ENCODE peak calls at places on chromosomes 11 and 22, in five cellular contexts. One of them, this sample, is unnamed. For H3K36me3, the result is how much of the 10 kb centered on the place peaks cover.

GRCh38 chr22:45310331-45311032 is 748 bp downstream of the FAM118A start:
- DNase-seq in sigmoid colon: peak
- DNase-seq in SJSA1: no peak
- DNase-seq in brain microvascular endothelial cell: no peak
- DNase-seq in effector memory CD4-positive, alpha-beta T cell: no peak
- DNase-seq in this sample: no peak

GRCh38 chr11:117929568-117930207 is 486 bp upstream of the TMPRSS13 start:
- DNase-seq in effector memory CD4-positive, alpha-beta T cell: no peak
- DNase-seq in SJSA1: no peak
- DNase-seq in brain microvascular endothelial cell: no peak
- DNase-seq in sigmoid colon: no peak
- DNase-seq in this sample: no peak

GRCh38 chr11:133906241-133906640 is 50.5 kb downstream of the IGSF9B start:
- DNase-seq in sigmoid colon: peak
- DNase-seq in brain microvascular endothelial cell: no peak
- DNase-seq in SJSA1: no peak
- DNase-seq in effector memory CD4-positive, alpha-beta T cell: no peak
- DNase-seq in this sample: no peak

GRCh38 chr22:31958625-31959239 is 14.4 kb downstream of the YWHAH start:
- DNase-seq in SJSA1: no peak
- DNase-seq in brain microvascular endothelial cell: no peak
- DNase-seq in sigmoid colon: no peak
- DNase-seq in effector memory CD4-positive, alpha-beta T cell: peak
- DNase-seq in this sample: peak

GRCh38 chr11:113242060-113242459 is 72.3 kb upstream of the TTC12 start:
- DNase-seq in sigmoid colon: no peak
- DNase-seq in brain microvascular endothelial cell: no peak
- DNase-seq in SJSA1: no peak
- DNase-seq in effector memory CD4-positive, alpha-beta T cell: no peak
- DNase-seq in this sample: no peak

GRCh38 chr11:128532571-128533091 is 54.7 kb downstream of the ETS1 start:
- DNase-seq in effector memory CD4-positive, alpha-beta T cell: no peak
- DNase-seq in brain microvascular endothelial cell: no peak
- DNase-seq in sigmoid colon: no peak
- DNase-seq in SJSA1: no peak
- DNase-seq in this sample: no peak

GRCh38 chr11:94151311-94151710 is 22.7 kb downstream of the PANX1 start:
- DNase-seq in sigmoid colon: no peak
- DNase-seq in effector memory CD4-positive, alpha-beta T cell: no peak
- DNase-seq in brain microvascular endothelial cell: no peak
- DNase-seq in SJSA1: no peak
- DNase-seq in this sample: no peak

GRCh38 chr11:133809525-133810178 is 35.7 kb downstream of the SPATA19 start:
- DNase-seq in brain microvascular endothelial cell: no peak
- DNase-seq in effector memory CD4-positive, alpha-beta T cell: no peak
- DNase-seq in sigmoid colon: no peak
- DNase-seq in SJSA1: no peak
- DNase-seq in this sample: no peak

GRCh38 chr11:3781423-3781822 is 15.9 kb downstream of the NUP98 start:
- DNase-seq in brain microvascular endothelial cell: no peak
- DNase-seq in effector memory CD4-positive, alpha-beta T cell: no peak
- DNase-seq in sigmoid colon: no peak
- DNase-seq in SJSA1: no peak
- DNase-seq in this sample: no peak

GRCh38 chr11:106132582-106133354 is 55.3 kb downstream of the AASDHPPT start:
- DNase-seq in effector memory CD4-positive, alpha-beta T cell: no peak
- DNase-seq in SJSA1: no peak
- DNase-seq in brain microvascular endothelial cell: no peak
- DNase-seq in sigmoid colon: no peak
- DNase-seq in this sample: no peak

GRCh38 chr11:124865181-124865901 is at the start of gene ROBO3:
- DNase-seq in effector memory CD4-positive, alpha-beta T cell: no peak
- DNase-seq in SJSA1: no peak
- DNase-seq in brain microvascular endothelial cell: no peak
- DNase-seq in sigmoid colon: peak
- DNase-seq in this sample: no peak

GRCh38 chr11:113134605-113135004 is 173.4 kb downstream of the NCAM1 start:
- DNase-seq in sigmoid colon: no peak
- DNase-seq in brain microvascular endothelial cell: no peak
- DNase-seq in SJSA1: no peak
- DNase-seq in effector memory CD4-positive, alpha-beta T cell: no peak
- DNase-seq in this sample: no peak

GRCh38 chr11:12066799-12067508 is 43.4 kb upstream of the MICAL2 start:
- DNase-seq in sigmoid colon: peak
- DNase-seq in effector memory CD4-positive, alpha-beta T cell: no peak
- DNase-seq in brain microvascular endothelial cell: no peak
- DNase-seq in SJSA1: no peak
- DNase-seq in this sample: no peak
- H3K27ac ChIP-seq in sigmoid colon: peak
- H3K27ac ChIP-seq in effector memory CD4-positive, alpha-beta T cell: no peak
- H3K27ac ChIP-seq in brain microvascular endothelial cell: peak
- H3K27ac ChIP-seq in SJSA1: peak
- H3K27ac ChIP-seq in this sample: no peak

DNA sequence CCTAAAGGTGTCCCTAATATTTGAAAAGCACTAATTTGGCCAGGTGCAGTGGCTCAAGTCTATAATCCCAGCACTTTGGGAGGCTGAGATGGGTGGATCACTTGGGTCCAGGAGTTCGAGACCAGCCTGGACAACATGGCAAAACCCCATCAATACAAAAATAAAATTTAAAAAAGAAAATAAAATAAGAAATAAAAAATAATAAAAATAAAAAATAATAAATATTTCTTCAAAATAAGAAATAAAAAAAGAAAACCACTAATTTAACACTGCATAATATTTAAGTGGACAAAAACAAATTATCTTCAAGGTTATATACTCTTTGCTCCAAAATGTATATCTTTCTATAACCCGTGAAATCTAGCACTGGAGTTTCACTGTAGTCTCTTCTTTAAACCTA is 32.9 kb downstream of the CPT1A start:
- DNase-seq in SJSA1: no peak
- DNase-seq in brain microvascular endothelial cell: no peak
- DNase-seq in effector memory CD4-positive, alpha-beta T cell: no peak
- DNase-seq in sigmoid colon: no peak
- DNase-seq in this sample: no peak
- H3K36me3 ChIP-seq in SJSA1: half or more
- H3K36me3 ChIP-seq in brain microvascular endothelial cell: under half
- H3K36me3 ChIP-seq in effector memory CD4-positive, alpha-beta T cell: under half
- H3K36me3 ChIP-seq in sigmoid colon: half or more
- H3K36me3 ChIP-seq in this sample: under half

GRCh38 chr22:19448739-19449421 is 1.4 kb upstream of the C22orf39 start:
- DNase-seq in sigmoid colon: no peak
- DNase-seq in SJSA1: no peak
- DNase-seq in brain microvascular endothelial cell: no peak
- DNase-seq in effector memory CD4-positive, alpha-beta T cell: no peak
- DNase-seq in this sample: no peak
- H3K27ac ChIP-seq in sigmoid colon: no peak
- H3K27ac ChIP-seq in SJSA1: no peak
- H3K27ac ChIP-seq in brain microvascular endothelial cell: no peak
- H3K27ac ChIP-seq in effector memory CD4-positive, alpha-beta T cell: no peak
- H3K27ac ChIP-seq in this sample: no peak

DNA sequence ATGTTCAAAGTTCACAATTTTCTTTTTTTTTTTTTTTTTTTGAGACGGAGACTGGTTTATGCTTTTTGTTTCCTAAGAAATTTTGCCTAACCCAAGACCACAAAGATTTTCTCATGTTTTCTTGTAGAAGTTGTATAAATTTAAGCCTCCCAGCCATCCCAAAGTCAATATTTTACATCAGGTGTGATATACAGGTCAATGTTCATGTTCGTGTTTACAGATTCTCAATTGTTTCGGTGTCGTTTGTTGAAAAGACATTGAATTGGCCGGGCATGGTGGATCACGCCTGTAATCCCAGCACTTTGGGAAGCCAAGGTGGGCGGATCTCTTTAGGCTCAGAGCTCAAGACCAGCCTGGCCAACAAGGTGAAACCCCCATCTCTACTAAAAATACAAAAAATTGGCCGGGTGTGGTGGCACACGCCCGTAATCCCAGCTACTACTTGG is 15.4 kb downstream of the FRMD8 start:
- DNase-seq in effector memory CD4-positive, alpha-beta T cell: no peak
- DNase-seq in SJSA1: no peak
- DNase-seq in brain microvascular endothelial cell: no peak
- DNase-seq in sigmoid colon: no peak
- DNase-seq in this sample: no peak
- H3K36me3 ChIP-seq in effector memory CD4-positive, alpha-beta T cell: under half
- H3K36me3 ChIP-seq in SJSA1: half or more
- H3K36me3 ChIP-seq in brain microvascular endothelial cell: half or more
- H3K36me3 ChIP-seq in sigmoid colon: half or more
- H3K36me3 ChIP-seq in this sample: under half

GRCh38 chr22:25068701-25069100 is 116.2 kb downstream of the KIAA1671 start:
- DNase-seq in SJSA1: no peak
- DNase-seq in brain microvascular endothelial cell: no peak
- DNase-seq in effector memory CD4-positive, alpha-beta T cell: no peak
- DNase-seq in sigmoid colon: no peak
- DNase-seq in this sample: peak

GRCh38 chr22:25069426-25069757 is 116.9 kb downstream of the KIAA1671 start:
- DNase-seq in effector memory CD4-positive, alpha-beta T cell: no peak
- DNase-seq in brain microvascular endothelial cell: no peak
- DNase-seq in sigmoid colon: no peak
- DNase-seq in SJSA1: no peak
- DNase-seq in this sample: no peak

GRCh38 chr22:25070870-25071465 is 118.5 kb downstream of the KIAA1671 start:
- DNase-seq in sigmoid colon: no peak
- DNase-seq in SJSA1: no peak
- DNase-seq in brain microvascular endothelial cell: no peak
- DNase-seq in effector memory CD4-positive, alpha-beta T cell: no peak
- DNase-seq in this sample: no peak

GRCh38 chr22:25071720-25072119 is 119.2 kb downstream of the KIAA1671 start:
- DNase-seq in brain microvascular endothelial cell: no peak
- DNase-seq in SJSA1: no peak
- DNase-seq in effector memory CD4-positive, alpha-beta T cell: no peak
- DNase-seq in sigmoid colon: no peak
- DNase-seq in this sample: no peak

DNA sequence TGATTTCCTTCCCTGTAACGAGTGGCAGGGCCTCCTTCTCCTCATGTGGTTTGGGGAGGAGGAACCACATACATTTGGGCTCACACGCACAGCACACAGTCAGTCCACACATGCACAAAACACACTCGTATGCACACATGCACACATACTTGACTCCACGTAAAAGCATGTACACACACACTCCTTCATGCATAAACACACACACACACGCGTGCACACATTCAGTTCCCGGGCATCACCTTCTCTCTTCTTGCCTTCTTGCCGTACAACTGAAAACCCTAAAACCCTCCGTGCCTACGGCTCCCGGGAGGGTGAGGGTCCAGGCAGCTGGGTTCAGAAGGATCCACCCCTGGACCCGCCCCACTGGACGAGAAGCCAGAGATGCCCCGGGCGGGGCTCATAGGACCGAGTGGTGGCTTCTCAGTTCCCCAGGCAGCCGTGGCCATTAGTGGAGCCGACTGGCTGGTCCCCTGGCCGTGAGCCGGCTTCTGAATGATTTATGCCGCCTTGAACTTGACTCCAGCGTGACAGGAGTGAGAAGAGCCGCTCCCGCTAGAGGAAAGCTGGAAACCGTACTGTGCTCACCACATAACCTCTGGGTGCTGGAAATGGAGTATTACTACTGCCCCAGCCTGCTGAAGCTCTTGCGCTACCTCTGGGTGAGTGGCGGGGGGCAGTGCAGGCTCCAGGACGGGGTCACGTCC is 117.4 kb downstream of the KIAA1671 start:
- DNase-seq in effector memory CD4-positive, alpha-beta T cell: no peak
- DNase-seq in SJSA1: no peak
- DNase-seq in sigmoid colon: no peak
- DNase-seq in brain microvascular endothelial cell: no peak
- DNase-seq in this sample: peak
- H3K27ac ChIP-seq in effector memory CD4-positive, alpha-beta T cell: peak
- H3K27ac ChIP-seq in SJSA1: no peak
- H3K27ac ChIP-seq in sigmoid colon: no peak
- H3K27ac ChIP-seq in brain microvascular endothelial cell: no peak
- H3K27ac ChIP-seq in this sample: peak

GRCh38 chr11:209275-210121 is 2.0 kb downstream of the RIC8A start:
- DNase-seq in effector memory CD4-positive, alpha-beta T cell: no peak
- DNase-seq in sigmoid colon: peak
- DNase-seq in SJSA1: no peak
- DNase-seq in brain microvascular endothelial cell: no peak
- DNase-seq in this sample: no peak

GRCh38 chr11:211295-211694 is 3.8 kb downstream of the RIC8A start:
- DNase-seq in effector memory CD4-positive, alpha-beta T cell: no peak
- DNase-seq in sigmoid colon: peak
- DNase-seq in brain microvascular endothelial cell: no peak
- DNase-seq in SJSA1: no peak
- DNase-seq in this sample: no peak

GRCh38 chr11:211741-212140 is 4.2 kb downstream of the RIC8A start:
- DNase-seq in sigmoid colon: peak
- DNase-seq in effector memory CD4-positive, alpha-beta T cell: no peak
- DNase-seq in brain microvascular endothelial cell: no peak
- DNase-seq in SJSA1: peak
- DNase-seq in this sample: no peak

GRCh38 chr11:210122-210802 is 2.8 kb downstream of the RIC8A start:
- DNase-seq in sigmoid colon: peak
- DNase-seq in brain microvascular endothelial cell: peak
- DNase-seq in SJSA1: peak
- DNase-seq in effector memory CD4-positive, alpha-beta T cell: no peak
- DNase-seq in this sample: no peak

DNA sequence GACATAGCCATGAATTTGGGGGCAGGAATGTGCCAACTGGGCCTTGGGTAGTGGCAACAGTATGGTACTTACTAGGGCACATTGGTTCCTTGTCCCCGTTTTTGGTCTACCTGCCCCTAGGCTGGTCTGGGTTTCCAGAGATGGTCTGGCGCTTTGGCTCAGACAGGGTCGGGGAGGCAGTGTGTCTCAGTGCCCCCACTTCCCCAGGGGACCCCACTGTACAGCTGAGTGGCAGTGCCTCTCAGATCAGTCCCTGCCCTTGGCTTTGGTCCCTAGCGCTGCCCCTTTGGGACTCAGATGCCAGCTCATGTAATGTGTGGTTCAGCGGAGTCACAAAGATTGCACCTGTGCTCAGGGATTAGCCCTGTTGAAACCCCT is 3.3 kb downstream of the RIC8A start:
- DNase-seq in brain microvascular endothelial cell: no peak
- DNase-seq in SJSA1: no peak
- DNase-seq in effector memory CD4-positive, alpha-beta T cell: no peak
- DNase-seq in sigmoid colon: peak
- DNase-seq in this sample: no peak
- H3K36me3 ChIP-seq in brain microvascular endothelial cell: half or more
- H3K36me3 ChIP-seq in SJSA1: half or more
- H3K36me3 ChIP-seq in effector memory CD4-positive, alpha-beta T cell: half or more
- H3K36me3 ChIP-seq in sigmoid colon: half or more
- H3K36me3 ChIP-seq in this sample: half or more